ENCODE peak calls at places on chromosome 14, in four cellular contexts. One of them, this sample, is unnamed.

GRCh38 chr14:94548131-94548998 is 12.9 kb upstream of the SERPINA4 start:
- DNase-seq in sigmoid colon: no peak
- DNase-seq in psoas muscle: no peak
- DNase-seq in neural crest cell: no peak
- DNase-seq in this sample: no peak

GRCh38 chr14:59254146-59254910 is 65.9 kb downstream of the DAAM1 start:
- DNase-seq in neural crest cell: no peak
- DNase-seq in psoas muscle: peak; percentile 69
- DNase-seq in sigmoid colon: peak; percentile 90
- DNase-seq in this sample: no peak

GRCh38 chr14:91300957-91301356 is 56.5 kb upstream of the GPR68 start:
- DNase-seq in sigmoid colon: no peak
- DNase-seq in psoas muscle: no peak
- DNase-seq in neural crest cell: no peak
- DNase-seq in this sample: no peak

GRCh38 chr14:36935976-36936678 is 236.3 kb downstream of the SLC25A21 start:
- DNase-seq in psoas muscle: no peak
- DNase-seq in neural crest cell: no peak
- DNase-seq in sigmoid colon: no peak
- DNase-seq in this sample: no peak

GRCh38 chr14:103543721-103544626 is 15.0 kb downstream of the TRMT61A start:
- DNase-seq in sigmoid colon: peak; percentile 86
- DNase-seq in neural crest cell: no peak
- DNase-seq in psoas muscle: peak; percentile 75
- DNase-seq in this sample: no peak

GRCh38 chr14:66638688-66639087 is 130.7 kb downstream of the GPHN start:
- DNase-seq in neural crest cell: no peak
- DNase-seq in psoas muscle: no peak
- DNase-seq in sigmoid colon: no peak
- DNase-seq in this sample: no peak

GRCh38 chr14:89315493-89316456 is 101.3 kb downstream of the FOXN3 start:
- DNase-seq in sigmoid colon: no peak
- DNase-seq in neural crest cell: no peak
- DNase-seq in psoas muscle: no peak
- DNase-seq in this sample: peak; percentile 26

GRCh38 chr14:101315802-101316296 is 245.4 kb upstream of the DIO3 start:
- DNase-seq in psoas muscle: no peak
- DNase-seq in sigmoid colon: no peak
- DNase-seq in neural crest cell: no peak
- DNase-seq in this sample: no peak

GRCh38 chr14:38762845-38763244 is 340.2 kb downstream of the SEC23A start:
- DNase-seq in sigmoid colon: no peak
- DNase-seq in psoas muscle: no peak
- DNase-seq in neural crest cell: no peak
- DNase-seq in this sample: no peak

GRCh38 chr14:92403981-92404380 is 81.0 kb downstream of the SLC24A4 start:
- DNase-seq in psoas muscle: no peak
- DNase-seq in neural crest cell: no peak
- DNase-seq in sigmoid colon: no peak
- DNase-seq in this sample: no peak

GRCh38 chr14:22202313-22202712 is 386.7 kb downstream of the DAD1 start:
- DNase-seq in neural crest cell: no peak
- DNase-seq in sigmoid colon: no peak
- DNase-seq in psoas muscle: no peak
- DNase-seq in this sample: no peak

GRCh38 chr14:102162488-102162887 is 22.8 kb downstream of the WDR20 start:
- DNase-seq in neural crest cell: no peak
- DNase-seq in psoas muscle: no peak
- DNase-seq in sigmoid colon: no peak
- DNase-seq in this sample: no peak

GRCh38 chr14:25090281-25090680 is 40.3 kb upstream of the STXBP6 start:
- DNase-seq in neural crest cell: no peak
- DNase-seq in psoas muscle: no peak
- DNase-seq in sigmoid colon: no peak
- DNase-seq in this sample: no peak

GRCh38 chr14:58368951-58369350 is 26.8 kb upstream of the TOMM20L start:
- DNase-seq in psoas muscle: no peak
- DNase-seq in sigmoid colon: no peak
- DNase-seq in neural crest cell: no peak
- DNase-seq in this sample: no peak

GRCh38 chr14:80445605-80446004 is 234.3 kb upstream of the DIO2 start:
- DNase-seq in sigmoid colon: no peak
- DNase-seq in neural crest cell: no peak
- DNase-seq in psoas muscle: no peak
- DNase-seq in this sample: no peak

GRCh38 chr14:23610090-23610814 is 25.9 kb upstream of the DHRS2 start:
- DNase-seq in psoas muscle: no peak
- DNase-seq in neural crest cell: no peak
- DNase-seq in sigmoid colon: no peak
- DNase-seq in this sample: no peak

GRCh38 chr14:80959448-80960006 is 4.1 kb downstream of the TSHR start:
- DNase-seq in psoas muscle: no peak
- DNase-seq in neural crest cell: no peak
- DNase-seq in sigmoid colon: no peak
- DNase-seq in this sample: no peak

GRCh38 chr14:95023115-95023514 is 134.2 kb downstream of the DICER1 start:
- DNase-seq in neural crest cell: no peak
- DNase-seq in psoas muscle: no peak
- DNase-seq in sigmoid colon: no peak
- DNase-seq in this sample: no peak

GRCh38 chr14:79825046-79825521 is 386.2 kb downstream of the DIO2 start:
- DNase-seq in sigmoid colon: no peak
- DNase-seq in psoas muscle: no peak
- DNase-seq in neural crest cell: no peak
- DNase-seq in this sample: no peak

GRCh38 chr14:99194136-99194535 is 77.9 kb downstream of the BCL11B start:
- DNase-seq in sigmoid colon: no peak
- DNase-seq in neural crest cell: no peak
- DNase-seq in psoas muscle: no peak
- DNase-seq in this sample: no peak

GRCh38 chr14:50397461-50398196 is 948 bp upstream of the CDKL1 start:
- DNase-seq in sigmoid colon: no peak
- DNase-seq in neural crest cell: peak; percentile 2
- DNase-seq in psoas muscle: peak; percentile 61
- DNase-seq in this sample: no peak

GRCh38 chr14:93091666-93092065 is 24.1 kb downstream of the ITPK1 start:
- DNase-seq in psoas muscle: no peak
- DNase-seq in sigmoid colon: no peak
- DNase-seq in neural crest cell: no peak
- DNase-seq in this sample: no peak

GRCh38 chr14:44962573-44963528 is 861 bp downstream of the TOGARAM1 start:
- DNase-seq in neural crest cell: no peak
- DNase-seq in sigmoid colon: peak; percentile 87
- DNase-seq in psoas muscle: peak; percentile 85
- DNase-seq in this sample: no peak

GRCh38 chr14:66910306-66910705 is 278.9 kb upstream of the GARIN2 start:
- DNase-seq in sigmoid colon: no peak
- DNase-seq in neural crest cell: no peak
- DNase-seq in psoas muscle: no peak
- DNase-seq in this sample: no peak

GRCh38 chr14:96100171-96101064 is 61.3 kb downstream of the C14orf132 start:
- DNase-seq in neural crest cell: peak; percentile 87
- DNase-seq in sigmoid colon: peak; percentile 87
- DNase-seq in psoas muscle: peak; percentile 79
- DNase-seq in this sample: no peak

GRCh38 chr14:45793081-45793480 is 540.1 kb upstream of the MIS18BP1 start:
- DNase-seq in psoas muscle: no peak
- DNase-seq in neural crest cell: no peak
- DNase-seq in sigmoid colon: no peak
- DNase-seq in this sample: no peak

GRCh38 chr14:65131176-65131765 is 29.0 kb upstream of the MAX start:
- DNase-seq in psoas muscle: no peak
- DNase-seq in sigmoid colon: no peak
- DNase-seq in neural crest cell: no peak
- DNase-seq in this sample: no peak

GRCh38 chr14:83291716-83292115 is 1758.1 kb upstream of the SEL1L start:
- DNase-seq in sigmoid colon: no peak
- DNase-seq in neural crest cell: no peak
- DNase-seq in psoas muscle: no peak
- DNase-seq in this sample: no peak

GRCh38 chr14:38959021-38959420 is 144.0 kb downstream of the SEC23A start:
- DNase-seq in neural crest cell: no peak
- DNase-seq in sigmoid colon: no peak
- DNase-seq in psoas muscle: no peak
- DNase-seq in this sample: no peak

DNA sequence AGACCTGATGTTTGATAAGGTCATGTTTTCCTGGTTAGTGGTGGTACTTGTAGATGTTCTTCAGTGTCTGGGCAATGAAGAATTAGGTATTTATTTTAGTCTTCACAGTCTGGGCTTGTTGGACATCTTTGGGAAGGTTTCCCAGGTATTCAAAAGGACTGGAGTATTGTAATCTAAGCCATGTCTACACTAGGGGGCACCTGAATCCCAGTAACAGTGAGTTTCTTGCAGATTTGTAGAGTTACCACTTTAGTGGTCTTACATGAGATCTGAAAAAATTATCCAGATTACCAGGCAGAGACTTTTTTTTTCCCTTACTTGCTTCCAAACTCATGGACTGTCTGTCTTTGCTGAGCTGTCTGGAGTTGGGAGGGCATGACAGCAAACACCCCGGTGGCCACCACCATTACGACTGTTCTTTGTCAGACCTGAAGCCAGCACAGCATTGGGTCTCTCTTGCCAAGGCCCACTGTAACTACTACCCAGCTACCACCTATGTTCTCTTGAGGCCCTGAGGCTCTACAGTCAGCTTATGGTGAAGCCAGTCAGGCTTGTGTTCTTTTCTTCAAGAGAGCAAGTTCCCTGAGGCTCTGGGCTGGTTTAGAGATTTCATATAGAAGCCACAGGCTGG is 820.7 kb upstream of the FBXO33 start:
- DNase-seq in neural crest cell: no peak
- DNase-seq in psoas muscle: peak; percentile 17
- DNase-seq in sigmoid colon: no peak
- DNase-seq in this sample: no peak
- TF ChIP-seq CTCF in neural crest cell: no peak
- TF ChIP-seq CTCF in psoas muscle: no peak
- TF ChIP-seq CTCF in sigmoid colon: no peak
- TF ChIP-seq CTCF in this sample: peak; percentile 2

GRCh38 chr14:69270795-69271708 is 11.1 kb downstream of the GALNT16 start:
- DNase-seq in psoas muscle: no peak
- DNase-seq in sigmoid colon: no peak
- DNase-seq in neural crest cell: no peak
- DNase-seq in this sample: no peak
- TF ChIP-seq CTCF in psoas muscle: no peak
- TF ChIP-seq CTCF in sigmoid colon: no peak
- TF ChIP-seq CTCF in neural crest cell: no peak
- TF ChIP-seq CTCF in this sample: no peak

GRCh38 chr14:104800600-104801283 is at the start of gene ZBTB42:
- DNase-seq in psoas muscle: peak; percentile 75
- DNase-seq in neural crest cell: no peak
- DNase-seq in sigmoid colon: peak; percentile 85
- DNase-seq in this sample: no peak

GRCh38 chr14:104798300-104799238 is 2.3 kb upstream of the ZBTB42 start:
- DNase-seq in psoas muscle: no peak
- DNase-seq in sigmoid colon: no peak
- DNase-seq in neural crest cell: no peak
- DNase-seq in this sample: no peak

GRCh38 chr14:104799239-104799599 is 1.7 kb upstream of the ZBTB42 start:
- DNase-seq in neural crest cell: no peak
- DNase-seq in psoas muscle: no peak
- DNase-seq in sigmoid colon: no peak
- DNase-seq in this sample: no peak

GRCh38 chr14:104801284-104802119 is 601 bp downstream of the ZBTB42 start:
- DNase-seq in psoas muscle: no peak
- DNase-seq in sigmoid colon: no peak
- DNase-seq in neural crest cell: no peak
- DNase-seq in this sample: no peak

GRCh38 chr14:104799657-104800599 is 973 bp upstream of the ZBTB42 start:
- DNase-seq in neural crest cell: no peak
- DNase-seq in psoas muscle: peak; percentile 93
- DNase-seq in sigmoid colon: peak; percentile 94
- DNase-seq in this sample: peak; percentile 79
- TF ChIP-seq CTCF in neural crest cell: peak; percentile 47
- TF ChIP-seq CTCF in psoas muscle: peak; percentile 36
- TF ChIP-seq CTCF in sigmoid colon: peak; percentile 45
- TF ChIP-seq CTCF in this sample: peak; percentile 20

GRCh38 chr14:70907996-70908917 is 998 bp downstream of the PCNX1 start:
- DNase-seq in sigmoid colon: peak; percentile 76
- DNase-seq in neural crest cell: peak; percentile 39
- DNase-seq in psoas muscle: peak; percentile 70
- DNase-seq in this sample: no peak
- TF ChIP-seq CTCF in sigmoid colon: no peak
- TF ChIP-seq CTCF in neural crest cell: no peak
- TF ChIP-seq CTCF in psoas muscle: no peak
- TF ChIP-seq CTCF in this sample: no peak

GRCh38 chr14:77320238-77320935 is at the start of gene POMT2:
- DNase-seq in neural crest cell: peak; percentile 96
- DNase-seq in sigmoid colon: peak; percentile 97
- DNase-seq in psoas muscle: peak; percentile 96
- DNase-seq in this sample: peak; percentile 62
- TF ChIP-seq CTCF in neural crest cell: peak; percentile 67
- TF ChIP-seq CTCF in sigmoid colon: peak; percentile 13
- TF ChIP-seq CTCF in psoas muscle: peak; percentile 42
- TF ChIP-seq CTCF in this sample: peak; percentile 11

DNA sequence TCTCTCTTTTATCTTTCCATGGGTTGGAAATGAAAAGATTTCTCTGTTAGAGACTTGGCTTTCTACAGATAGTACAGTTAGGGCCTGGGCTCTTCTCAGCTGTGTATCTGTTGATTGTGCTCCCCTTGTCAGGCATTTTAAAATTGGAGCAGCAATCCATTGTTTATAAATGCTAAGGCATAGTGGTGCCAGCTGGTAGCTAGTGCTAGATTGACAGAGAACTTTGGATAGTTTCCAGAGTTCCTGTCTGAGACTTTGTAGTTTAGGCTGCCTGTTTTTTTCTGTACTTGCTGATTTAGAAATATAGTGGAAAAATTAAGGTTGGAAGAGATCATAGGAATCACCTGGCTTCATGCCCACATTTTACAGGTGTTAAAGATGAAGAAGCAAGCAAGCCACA is 6.1 kb downstream of the TTLL5 start:
- DNase-seq in sigmoid colon: no peak
- DNase-seq in neural crest cell: no peak
- DNase-seq in psoas muscle: no peak
- DNase-seq in this sample: no peak
- TF ChIP-seq CTCF in sigmoid colon: no peak
- TF ChIP-seq CTCF in neural crest cell: no peak
- TF ChIP-seq CTCF in psoas muscle: no peak
- TF ChIP-seq CTCF in this sample: no peak

GRCh38 chr14:53537421-53538315 is 384.5 kb upstream of the DDHD1 start:
- DNase-seq in psoas muscle: no peak
- DNase-seq in neural crest cell: no peak
- DNase-seq in sigmoid colon: peak; percentile 67
- DNase-seq in this sample: no peak
- TF ChIP-seq CTCF in psoas muscle: no peak
- TF ChIP-seq CTCF in neural crest cell: no peak
- TF ChIP-seq CTCF in sigmoid colon: no peak
- TF ChIP-seq CTCF in this sample: no peak